ENCODE peak calls at places on chromosomes 2 and 18, in four cellular contexts. W, Z, X and Y are unnamed samples.

GRCh38 chr2:130328710-130329109 is 14.0 kb upstream of the IMP4 start:
- DNase-seq in W (no peak), Z (no peak), X (no peak), Y (peak; percentile 19)

GRCh38 chr2:106561356-106561755 is 74.2 kb downstream of the CD8B2 start:
- DNase-seq in W (peak; percentile 84), Z (no peak), X (no peak), Y (peak; percentile 80)

GRCh38 chr2:86747708-86748627 is 27.9 kb downstream of the RMND5A start:
- DNase-seq in W (no peak), X (no peak), Z (peak; percentile 17), Y (no peak)

GRCh38 chr2:159131882-159132281 is 154.6 kb downstream of the WDSUB1 start:
- DNase-seq in X (no peak), Z (no peak), W (no peak), Y (no peak)

GRCh38 chr18:28854964-28855363 is 678.0 kb upstream of the CDH2 start:
- DNase-seq in Z (no peak), X (peak; percentile 7), W (no peak), Y (no peak)

GRCh38 chr2:16630463-16630862 is 35.2 kb downstream of the CYRIA start:
- DNase-seq in Z (no peak), W (no peak), X (no peak), Y (no peak)

GRCh38 chr18:56927795-56928194 is 219.1 kb upstream of the BOD1L2 start:
- DNase-seq in Z (no peak), X (no peak), W (no peak), Y (no peak)

GRCh38 chr2:122740594-122740948 is 985.1 kb downstream of the TSN start:
- DNase-seq in Z (no peak), X (no peak), W (no peak), Y (no peak)

GRCh38 chr2:166127217-166128155 is at the start of gene SCN1A:
- DNase-seq in W (no peak), X (peak; percentile 50), Z (peak; percentile 10), Y (no peak)

GRCh38 chr18:57107141-57107832 is 39.6 kb upstream of the BOD1L2 start:
- DNase-seq in X (peak; percentile 83), Z (no peak), W (no peak), Y (no peak)

GRCh38 chr2:178256382-178257053 is 62.2 kb downstream of the OSBPL6 start:
- DNase-seq in X (peak; percentile 16), Z (no peak), W (no peak), Y (no peak)

GRCh38 chr2:20509301-20509765 is 62.5 kb downstream of the RHOB start:
- DNase-seq in Z (no peak), X (no peak), W (no peak), Y (no peak)

GRCh38 chr2:157413342-157414035 is 30.4 kb downstream of the CYTIP start:
- DNase-seq in Z (peak; percentile 47), W (no peak), X (no peak), Y (no peak)

GRCh38 chr2:224820283-224820991 is 104.3 kb upstream of the CCDC195 start:
- DNase-seq in W (no peak), Z (no peak), X (no peak), Y (no peak)

GRCh38 chr2:186641807-186642321 is 52.0 kb upstream of the FAM171B start:
- DNase-seq in Z (peak; percentile 36), W (no peak), X (peak; percentile 66), Y (no peak)

GRCh38 chr2:140880573-140880972 is 1250.2 kb downstream of the LRP1B start:
- DNase-seq in Z (no peak), W (no peak), X (no peak), Y (no peak)

GRCh38 chr2:218400167-218400929 is 680 bp downstream of the CTDSP1 start:
- DNase-seq in W (peak; percentile 79), X (peak; percentile 54), Z (peak; percentile 58), Y (no peak)

GRCh38 chr2:169095631-169096105 is 26.3 kb downstream of the DHRS9 start:
- DNase-seq in X (no peak), Z (no peak), W (no peak), Y (no peak)

GRCh38 chr18:8562914-8563313 is 46.3 kb upstream of the RAB12 start:
- DNase-seq in W (no peak), X (no peak), Z (no peak), Y (no peak)

GRCh38 chr2:20509766-20510490 is 63.1 kb downstream of the RHOB start:
- DNase-seq in W (no peak), X (peak; percentile 29), Z (no peak), Y (no peak)

GRCh38 chr2:232133078-232133477 is 171.6 kb downstream of the DIS3L2 start:
- DNase-seq in Z (no peak), W (no peak), X (no peak), Y (no peak)

GRCh38 chr2:178263159-178263860 is 69.0 kb downstream of the OSBPL6 start:
- DNase-seq in X (no peak), W (peak; percentile 68), Z (no peak), Y (no peak)

GRCh38 chr2:82508702-82509101 is 1950.4 kb downstream of the SUCLG1 start:
- DNase-seq in W (no peak), X (no peak), Z (no peak), Y (no peak)

GRCh38 chr2:149375801-149376349 is 45.5 kb downstream of the LYPD6 start:
- DNase-seq in W (no peak), Z (no peak), X (no peak), Y (peak; percentile 86)

GRCh38 chr2:162297925-162298552 is 20.4 kb downstream of the IFIH1 start:
- DNase-seq in X (peak; percentile 86), Z (no peak), W (no peak), Y (no peak)

GRCh38 chr2:62050456-62051045 is 145.1 kb downstream of the COMMD1 start:
- DNase-seq in Z (no peak), W (no peak), X (no peak), Y (no peak)

GRCh38 chr2:33018271-33018670 is 71.5 kb downstream of the LTBP1 start:
- DNase-seq in Z (no peak), X (peak; percentile 46), W (no peak), Y (no peak)

GRCh38 chr2:29022455-29023128 is 41.5 kb downstream of the TOGARAM2 start:
- DNase-seq in W (no peak), Z (no peak), X (peak; percentile 7), Y (no peak)

GRCh38 chr2:229821353-229821752 is 100.5 kb downstream of the TRIP12 start:
- DNase-seq in W (no peak), X (no peak), Z (no peak), Y (no peak)

GRCh38 chr2:27989149-27989548 is 98.6 kb downstream of the BABAM2 start:
- DNase-seq in Z (no peak), X (no peak), W (no peak), Y (no peak)

GRCh38 chr2:156445311-156446218 is 9.4 kb downstream of the GPD2 start:
- DNase-seq in Z (no peak), X (no peak), W (no peak), Y (no peak)

GRCh38 chr2:2756886-2757285 is 425.8 kb upstream of the MYT1L start:
- DNase-seq in X (no peak), Z (no peak), W (no peak), Y (no peak)

GRCh38 chr18:70454705-70455322 is 166.0 kb downstream of the SOCS6 start:
- DNase-seq in W (no peak), Z (peak; percentile 54), X (peak; percentile 77), Y (no peak)

GRCh38 chr2:121735520-121736074 is 1.1 kb downstream of the NIFK start:
- DNase-seq in X (no peak), Z (no peak), W (no peak), Y (no peak)

DNA sequence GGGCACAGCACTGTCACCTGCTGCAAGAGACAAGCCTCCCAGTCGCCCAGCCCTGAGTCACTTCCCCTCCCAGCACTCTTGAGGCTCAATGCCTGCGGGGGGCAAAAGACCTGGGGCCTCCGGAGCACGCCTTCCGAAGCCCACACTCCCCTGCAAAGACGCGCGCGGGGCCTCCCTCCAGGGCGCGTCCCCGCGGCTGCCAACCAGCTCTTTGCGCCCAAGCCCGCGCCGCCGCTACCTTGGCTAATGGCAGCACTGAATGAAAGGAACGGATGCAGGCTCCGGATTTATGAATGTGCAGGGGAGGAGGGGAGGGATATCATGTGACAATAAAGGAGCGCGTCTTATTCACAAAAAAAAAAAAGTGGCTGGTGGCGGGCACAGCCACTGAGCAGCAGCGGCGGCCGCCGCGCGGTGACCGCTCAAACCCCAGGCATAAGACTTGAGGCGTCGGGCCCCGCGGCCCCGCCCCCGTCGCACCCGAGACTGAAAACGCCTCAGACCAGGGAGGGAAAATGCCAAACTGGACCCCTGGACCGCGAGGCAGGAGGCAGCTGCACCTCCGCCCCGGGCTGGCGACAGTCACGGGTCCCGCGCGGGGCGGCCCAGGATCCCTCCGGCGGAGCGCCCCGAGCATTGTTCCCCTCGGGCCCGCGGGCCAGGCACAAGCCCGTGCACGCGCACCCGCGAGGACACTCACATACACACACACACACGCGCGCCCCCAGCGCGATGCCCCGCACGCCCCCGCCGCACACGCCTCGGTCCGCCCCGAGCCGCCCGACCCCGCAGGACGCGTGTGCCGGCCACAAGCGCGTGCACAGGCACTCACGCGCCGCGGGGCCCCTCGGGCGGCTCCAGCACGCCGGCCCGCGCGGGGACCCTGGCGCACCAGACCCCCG is 1.6 kb downstream of the SPRED2 start:
- DNase-seq in W (peak; percentile 76), X (peak; percentile 71), Z (peak; percentile 62), Y (peak; percentile 86)
- TF ChIP-seq CTCF in W (no peak), X (peak; percentile 7), Z (no peak), Y (no peak)

DNA sequence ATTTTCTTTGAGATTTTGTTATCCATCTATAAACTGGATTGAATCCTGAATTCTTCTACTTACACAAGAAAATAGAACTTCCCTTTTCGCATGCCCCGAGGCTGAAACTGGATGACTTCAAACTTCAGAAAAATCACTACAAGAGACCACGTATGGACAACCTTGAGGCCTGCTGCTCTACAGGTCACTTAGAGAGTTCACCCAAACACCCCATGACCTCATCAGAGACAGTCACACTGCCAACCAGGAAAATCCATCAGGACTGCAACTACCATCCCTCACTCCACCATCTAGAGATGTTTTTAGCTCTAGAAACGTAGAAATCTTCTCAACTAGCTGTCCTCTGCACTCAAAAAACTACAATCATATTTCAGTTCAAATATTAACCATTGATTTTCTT is 18.6 kb upstream of the GPC1 start:
- DNase-seq in W (no peak), X (no peak), Z (no peak), Y (no peak)
- TF ChIP-seq CTCF in W (no peak), X (no peak), Z (no peak), Y (no peak)

GRCh38 chr2:235088608-235089020 is 136.8 kb downstream of the SH3BP4 start:
- DNase-seq in X (no peak), W (no peak), Z (no peak), Y (no peak)
- TF ChIP-seq CTCF in X (no peak), W (no peak), Z (no peak), Y (no peak)

GRCh38 chr2:221554769-221555510 is 17.2 kb downstream of the EPHA4 start:
- DNase-seq in X (no peak), W (no peak), Z (peak; percentile 15), Y (no peak)

GRCh38 chr2:221552282-221552681 is 19.8 kb downstream of the EPHA4 start:
- DNase-seq in Z (no peak), X (peak; percentile 34), W (no peak), Y (no peak)

GRCh38 chr2:221553333-221553732 is 18.8 kb downstream of the EPHA4 start:
- DNase-seq in X (no peak), Z (no peak), W (no peak), Y (no peak)

GRCh38 chr2:221549143-221549542 is 23.0 kb downstream of the EPHA4 start:
- DNase-seq in Z (no peak), X (no peak), W (no peak), Y (no peak)

DNA sequence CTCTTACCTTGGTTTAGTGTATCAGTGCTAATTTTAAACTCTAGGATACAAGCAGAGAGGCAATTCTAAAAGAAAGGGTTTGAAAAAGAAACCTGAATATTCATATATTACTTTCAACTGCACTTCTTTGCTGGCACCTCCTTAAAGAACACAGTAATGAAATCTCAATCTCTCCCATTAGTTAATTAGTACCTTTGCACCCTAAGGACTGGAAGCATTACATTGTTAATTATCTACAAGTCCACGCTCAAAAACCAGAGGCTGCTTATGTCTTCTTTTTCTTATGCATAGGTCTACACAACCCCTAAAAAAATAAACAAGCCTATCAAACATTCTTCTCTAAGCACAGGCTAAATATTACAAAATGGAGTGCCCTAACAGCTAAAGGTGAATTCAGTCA is 20.2 kb downstream of the EPHA4 start:
- DNase-seq in W (no peak), X (no peak), Z (no peak), Y (no peak)
- TF ChIP-seq CTCF in W (no peak), X (no peak), Z (no peak), Y (no peak)